ENCODE peak calls at places on chromosomes 11 and 22, in nine cellular contexts. One of them, this sample, is unnamed.
A peak's percentile ranks its signal among the peaks of the same experiment; 100 is the strongest.

GRCh38 chr11:17906436-17906835 is 106.4 kb downstream of the SERGEF start:
- DNase-seq in K562: peak; percentile 40
- DNase-seq in erythroblast: no peak
- DNase-seq in A549: peak; percentile 20
- DNase-seq in ovary: no peak
- DNase-seq in stomach: no peak
- DNase-seq in H1: peak; percentile 70
- DNase-seq in uterus: no peak
- DNase-seq in Peyer's patch: no peak
- DNase-seq in this sample: no peak

GRCh38 chr11:16096336-16096735 is 260.0 kb downstream of the SOX6 start:
- DNase-seq in K562: no peak
- DNase-seq in erythroblast: no peak
- DNase-seq in A549: no peak
- DNase-seq in ovary: no peak
- DNase-seq in stomach: no peak
- DNase-seq in H1: no peak
- DNase-seq in uterus: no peak
- DNase-seq in Peyer's patch: no peak
- DNase-seq in this sample: no peak

GRCh38 chr11:60376601-60377000 is 1.7 kb upstream of the MS4A7 start:
- DNase-seq in K562: no peak
- DNase-seq in erythroblast: no peak
- DNase-seq in A549: no peak
- DNase-seq in ovary: no peak
- DNase-seq in stomach: no peak
- DNase-seq in H1: no peak
- DNase-seq in uterus: no peak
- DNase-seq in Peyer's patch: no peak
- DNase-seq in this sample: no peak

GRCh38 chr11:87779276-87780067 is 395.8 kb downstream of the RAB38 start:
- DNase-seq in K562: no peak
- DNase-seq in erythroblast: no peak
- DNase-seq in A549: no peak
- DNase-seq in ovary: no peak
- DNase-seq in stomach: no peak
- DNase-seq in H1: no peak
- DNase-seq in uterus: no peak
- DNase-seq in Peyer's patch: no peak
- DNase-seq in this sample: no peak

GRCh38 chr11:60989108-60989650 is 17.7 kb downstream of the CD6 start:
- DNase-seq in K562: no peak
- DNase-seq in erythroblast: no peak
- DNase-seq in A549: no peak
- DNase-seq in ovary: no peak
- DNase-seq in stomach: no peak
- DNase-seq in H1: no peak
- DNase-seq in uterus: no peak
- DNase-seq in Peyer's patch: peak; percentile 68
- DNase-seq in this sample: no peak

GRCh38 chr22:37427128-37427710 is at the start of gene ELFN2:
- DNase-seq in K562: peak; percentile 18
- DNase-seq in erythroblast: no peak
- DNase-seq in A549: no peak
- DNase-seq in ovary: peak; percentile 30
- DNase-seq in stomach: peak; percentile 43
- DNase-seq in H1: no peak
- DNase-seq in uterus: no peak
- DNase-seq in Peyer's patch: no peak
- DNase-seq in this sample: no peak

GRCh38 chr11:27514558-27514957 is 8.0 kb upstream of the LIN7C start:
- DNase-seq in K562: no peak
- DNase-seq in erythroblast: no peak
- DNase-seq in A549: no peak
- DNase-seq in ovary: no peak
- DNase-seq in stomach: no peak
- DNase-seq in H1: no peak
- DNase-seq in uterus: no peak
- DNase-seq in Peyer's patch: no peak
- DNase-seq in this sample: no peak

GRCh38 chr11:69053546-69054396 is 5.0 kb downstream of the TPCN2 start:
- DNase-seq in K562: no peak
- DNase-seq in erythroblast: no peak
- DNase-seq in A549: no peak
- DNase-seq in ovary: no peak
- DNase-seq in stomach: no peak
- DNase-seq in H1: no peak
- DNase-seq in uterus: no peak
- DNase-seq in Peyer's patch: no peak
- DNase-seq in this sample: no peak

GRCh38 chr11:6640036-6640984 is 15.3 kb downstream of the DCHS1 start:
- DNase-seq in K562: no peak
- DNase-seq in erythroblast: no peak
- DNase-seq in A549: no peak
- DNase-seq in ovary: no peak
- DNase-seq in stomach: no peak
- DNase-seq in H1: no peak
- DNase-seq in uterus: no peak
- DNase-seq in Peyer's patch: no peak
- DNase-seq in this sample: no peak

GRCh38 chr11:15716550-15716949 is 601.8 kb downstream of the INSC start:
- DNase-seq in K562: no peak
- DNase-seq in erythroblast: no peak
- DNase-seq in A549: no peak
- DNase-seq in ovary: no peak
- DNase-seq in stomach: no peak
- DNase-seq in H1: no peak
- DNase-seq in uterus: no peak
- DNase-seq in Peyer's patch: no peak
- DNase-seq in this sample: no peak

GRCh38 chr11:23897453-23898289 is 599.2 kb upstream of the LUZP2 start:
- DNase-seq in K562: no peak
- DNase-seq in erythroblast: no peak
- DNase-seq in A549: peak; percentile 1
- DNase-seq in ovary: no peak
- DNase-seq in stomach: no peak
- DNase-seq in H1: no peak
- DNase-seq in uterus: no peak
- DNase-seq in Peyer's patch: no peak
- DNase-seq in this sample: no peak

GRCh38 chr11:9692696-9693095 is 28.8 kb downstream of the SWAP70 start:
- DNase-seq in K562: no peak
- DNase-seq in erythroblast: no peak
- DNase-seq in A549: no peak
- DNase-seq in ovary: no peak
- DNase-seq in stomach: no peak
- DNase-seq in H1: no peak
- DNase-seq in uterus: no peak
- DNase-seq in Peyer's patch: no peak
- DNase-seq in this sample: no peak

GRCh38 chr22:39317084-39317755 is 2.2 kb downstream of the RPL3 start:
- DNase-seq in K562: no peak
- DNase-seq in erythroblast: peak; percentile 59
- DNase-seq in A549: no peak
- DNase-seq in ovary: peak; percentile 33
- DNase-seq in stomach: no peak
- DNase-seq in H1: no peak
- DNase-seq in uterus: no peak
- DNase-seq in Peyer's patch: peak; percentile 74
- DNase-seq in this sample: no peak

GRCh38 chr22:35555351-35555915 is 14.8 kb downstream of the RASD2 start:
- DNase-seq in K562: no peak
- DNase-seq in erythroblast: no peak
- DNase-seq in A549: no peak
- DNase-seq in ovary: no peak
- DNase-seq in stomach: no peak
- DNase-seq in H1: no peak
- DNase-seq in uterus: no peak
- DNase-seq in Peyer's patch: no peak
- DNase-seq in this sample: no peak

DNA sequence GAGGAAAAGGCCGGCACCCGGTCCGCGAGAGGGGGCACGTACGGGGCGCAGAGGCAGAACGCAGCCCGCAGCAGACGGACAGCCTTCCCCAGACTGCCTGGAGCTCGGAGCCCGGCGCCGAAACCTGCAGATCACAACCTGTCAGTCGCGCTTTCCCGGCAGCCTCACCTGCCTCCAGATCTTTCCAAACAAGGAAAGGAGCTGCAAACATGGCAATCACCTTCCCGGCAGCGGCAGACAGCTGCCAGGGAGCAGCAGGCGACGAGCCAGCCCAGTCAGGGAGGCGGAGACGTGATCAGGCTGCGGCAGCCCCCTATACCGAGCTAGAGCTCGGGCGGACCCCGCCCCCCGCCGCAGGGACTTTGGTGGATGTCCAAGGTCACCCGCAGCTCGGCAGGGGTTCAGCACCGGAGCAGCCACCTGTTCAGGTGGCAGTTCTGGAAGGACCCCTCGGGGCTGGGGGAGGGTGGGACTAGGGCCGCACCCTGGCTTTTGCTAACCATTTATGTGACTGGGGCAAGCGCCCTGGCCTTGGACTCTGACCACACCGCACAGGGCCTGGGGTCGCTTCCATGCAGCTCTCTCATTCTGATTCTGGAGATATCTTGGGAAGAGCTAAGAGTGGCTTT is 143.8 kb downstream of the NECTIN1 start:
- DNase-seq in K562: no peak
- DNase-seq in erythroblast: no peak
- DNase-seq in A549: no peak
- DNase-seq in ovary: peak; percentile 21
- DNase-seq in stomach: peak; percentile 48
- DNase-seq in H1: no peak
- DNase-seq in uterus: no peak
- DNase-seq in Peyer's patch: peak; percentile 40
- DNase-seq in this sample: peak; percentile 39
- TF ChIP-seq POLR2A in K562: no peak
- TF ChIP-seq POLR2A in erythroblast: no peak
- TF ChIP-seq POLR2A in A549: no peak
- TF ChIP-seq POLR2A in ovary: no peak
- TF ChIP-seq POLR2A in stomach: no peak
- TF ChIP-seq POLR2A in H1: no peak
- TF ChIP-seq POLR2A in uterus: no peak
- TF ChIP-seq POLR2A in Peyer's patch: no peak
- TF ChIP-seq POLR2A in this sample: no peak

DNA sequence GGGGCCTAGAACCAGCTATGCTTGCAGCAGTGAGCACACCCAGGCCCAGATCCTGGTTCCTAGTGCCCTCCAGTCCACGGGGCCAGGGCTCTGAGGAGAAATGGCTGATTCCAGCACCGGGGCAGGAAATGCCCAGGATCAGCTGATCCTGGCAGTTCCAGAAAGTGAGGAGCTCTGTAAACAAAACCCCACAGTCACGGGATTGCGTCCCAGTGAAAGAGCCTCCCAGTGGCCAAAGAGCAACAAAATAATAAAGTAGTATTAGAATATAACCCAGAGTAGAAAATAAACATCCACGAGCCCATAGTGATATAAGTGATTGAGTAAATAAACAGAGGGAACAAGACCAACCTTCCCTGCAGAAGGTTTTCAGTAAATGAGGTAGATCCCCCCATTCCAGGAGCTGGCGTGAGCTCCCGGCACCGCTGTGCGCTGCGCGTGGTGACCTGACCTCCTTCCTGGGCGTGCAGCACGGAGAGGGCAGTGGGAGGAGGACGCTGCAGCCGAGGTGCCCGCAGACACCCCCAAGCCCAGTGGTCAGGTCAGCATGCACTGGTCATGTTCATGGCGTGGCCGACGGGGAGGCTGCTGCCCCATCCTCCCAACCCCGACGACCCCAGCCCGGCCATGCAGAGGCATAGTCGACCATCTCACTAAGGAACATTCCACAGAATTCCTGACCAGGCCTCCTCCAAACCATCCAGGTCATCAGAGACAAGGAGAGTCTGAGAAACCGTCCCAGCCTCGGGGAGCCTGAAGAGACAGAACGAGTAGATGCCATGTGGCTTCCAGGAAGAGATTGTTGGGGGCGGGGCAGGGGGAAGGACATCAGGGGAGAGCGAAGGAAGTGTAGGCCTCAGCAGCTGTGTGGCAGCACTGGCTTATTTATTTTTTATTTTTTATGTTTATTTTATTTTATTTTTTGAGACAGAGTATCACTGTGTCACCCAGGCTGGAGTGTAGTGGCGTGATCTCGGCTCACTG is 19.9 kb downstream of the PTDSS2 start:
- DNase-seq in K562: no peak
- DNase-seq in erythroblast: no peak
- DNase-seq in A549: peak; percentile 58
- DNase-seq in ovary: peak; percentile 72
- DNase-seq in stomach: peak; percentile 63
- DNase-seq in H1: no peak
- DNase-seq in uterus: peak; percentile 70
- DNase-seq in Peyer's patch: peak; percentile 68
- DNase-seq in this sample: no peak
- TF ChIP-seq POLR2A in K562: no peak
- TF ChIP-seq POLR2A in erythroblast: no peak
- TF ChIP-seq POLR2A in A549: no peak
- TF ChIP-seq POLR2A in ovary: peak; percentile 34
- TF ChIP-seq POLR2A in stomach: no peak
- TF ChIP-seq POLR2A in H1: no peak
- TF ChIP-seq POLR2A in uterus: peak; percentile 49
- TF ChIP-seq POLR2A in Peyer's patch: no peak
- TF ChIP-seq POLR2A in this sample: no peak

GRCh38 chr11:2444301-2445106 is at the start of the genes KCNQ1 and TRPM5:
- DNase-seq in K562: peak; percentile 98
- DNase-seq in erythroblast: peak; percentile 39
- DNase-seq in A549: peak; percentile 28
- DNase-seq in ovary: no peak
- DNase-seq in stomach: peak; percentile 88
- DNase-seq in H1: no peak
- DNase-seq in uterus: no peak
- DNase-seq in Peyer's patch: peak; percentile 90
- DNase-seq in this sample: no peak
- TF ChIP-seq POLR2A in K562: no peak
- TF ChIP-seq POLR2A in erythroblast: no peak
- TF ChIP-seq POLR2A in A549: no peak
- TF ChIP-seq POLR2A in ovary: no peak
- TF ChIP-seq POLR2A in stomach: no peak
- TF ChIP-seq POLR2A in H1: no peak
- TF ChIP-seq POLR2A in uterus: no peak
- TF ChIP-seq POLR2A in Peyer's patch: peak; percentile 14
- TF ChIP-seq POLR2A in this sample: no peak

DNA sequence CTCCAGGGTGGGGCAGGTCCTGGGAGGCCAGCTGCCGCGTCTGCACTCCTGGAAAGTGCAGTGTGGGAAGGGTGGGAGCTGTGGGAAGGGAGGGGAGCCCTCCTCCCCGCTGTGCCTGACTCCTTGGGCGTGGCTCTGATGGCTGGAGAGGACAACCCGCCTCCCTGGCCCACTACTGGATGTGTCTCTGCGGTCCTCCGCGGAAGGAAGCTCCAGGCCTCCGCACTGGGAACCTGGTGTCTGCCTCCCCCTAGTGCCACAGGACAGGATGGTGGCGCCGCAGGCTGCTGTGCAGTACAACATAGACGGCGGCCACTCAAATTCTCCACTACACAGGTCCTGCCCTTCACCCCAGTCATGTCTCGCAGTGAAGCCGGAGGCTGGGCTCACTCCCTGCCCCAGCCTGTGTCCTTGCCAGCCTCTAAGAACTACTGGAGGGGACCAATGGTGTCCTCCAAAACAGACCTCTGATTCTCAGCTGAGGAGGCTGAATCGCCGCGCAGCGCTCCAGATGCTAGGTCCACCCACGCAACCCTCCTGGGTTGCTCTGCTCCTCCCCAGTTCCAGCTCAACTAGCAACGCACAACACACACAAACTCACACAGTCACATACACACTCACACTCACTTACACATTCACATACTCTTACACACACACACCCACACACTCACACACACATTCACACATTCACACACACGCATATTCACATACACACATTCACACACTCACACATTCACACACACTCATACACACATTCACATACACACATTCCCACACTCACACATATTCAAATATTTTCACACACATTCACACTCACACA is 12.4 kb upstream of the DSCAML1 start:
- DNase-seq in K562: peak; percentile 72
- DNase-seq in erythroblast: peak; percentile 20
- DNase-seq in A549: peak; percentile 84
- DNase-seq in ovary: peak; percentile 51
- DNase-seq in stomach: peak; percentile 60
- DNase-seq in H1: no peak
- DNase-seq in uterus: peak; percentile 63
- DNase-seq in Peyer's patch: peak; percentile 83
- DNase-seq in this sample: peak; percentile 53
- TF ChIP-seq POLR2A in K562: no peak
- TF ChIP-seq POLR2A in erythroblast: no peak
- TF ChIP-seq POLR2A in A549: no peak
- TF ChIP-seq POLR2A in ovary: no peak
- TF ChIP-seq POLR2A in stomach: no peak
- TF ChIP-seq POLR2A in H1: no peak
- TF ChIP-seq POLR2A in uterus: no peak
- TF ChIP-seq POLR2A in Peyer's patch: no peak
- TF ChIP-seq POLR2A in this sample: no peak

This sample was measured in lower leg skin.